ENCODE peak calls at places on chromosomes 2 and 18, in four cellular contexts. Z is ovary, F is fibroblast of lung, P is A673. M is an unnamed sample. For H3K9me3, the result is how much of the 10 kb centered on the place peaks cover.

GRCh38 chr2:117763806-117764205 is 50.7 kb upstream of the DDX18 start:
- DNase-seq in F (no peak), P (no peak), Z (no peak), M (no peak)

GRCh38 chr18:43627833-43628370 is 350.6 kb upstream of the SYT4 start:
- DNase-seq in F (no peak), P (peak), Z (no peak), M (no peak)

GRCh38 chr2:238786379-238786778 is 61.5 kb upstream of the TWIST2 start:
- DNase-seq in P (no peak), F (no peak), Z (no peak), M (no peak)

GRCh38 chr2:18630541-18630940 is 41.2 kb upstream of the NT5C1B start:
- DNase-seq in F (peak), Z (no peak), P (no peak), M (no peak)

GRCh38 chr2:33051586-33052385 is 105.0 kb downstream of the LTBP1 start:
- DNase-seq in P (peak), F (peak), Z (no peak), M (no peak)

GRCh38 chr2:24724111-24724775 is 68.9 kb downstream of the PTRHD1 start:
- DNase-seq in P (no peak), Z (no peak), F (no peak), M (no peak)

GRCh38 chr2:2575870-2576386 is 244.9 kb upstream of the MYT1L start:
- DNase-seq in Z (no peak), P (no peak), F (no peak), M (no peak)

GRCh38 chr2:19357383-19358241 is 811 bp downstream of the OSR1 start:
- DNase-seq in P (no peak), F (peak), Z (peak), M (peak)

GRCh38 chr2:101781730-101782426 is 84.4 kb downstream of the MAP4K4 start:
- DNase-seq in F (no peak), Z (no peak), P (no peak), M (no peak)

GRCh38 chr2:129906861-129907235 is 72.6 kb upstream of the RAB6C start:
- DNase-seq in F (no peak), Z (no peak), P (no peak), M (no peak)

GRCh38 chr2:141929331-141930252 is 201.2 kb downstream of the LRP1B start:
- DNase-seq in F (no peak), P (no peak), Z (no peak), M (no peak)

GRCh38 chr2:54569745-54570296 is 113.7 kb downstream of the SPTBN1 start:
- DNase-seq in P (no peak), F (no peak), Z (no peak), M (no peak)

GRCh38 chr2:202104286-202104870 is 31.3 kb downstream of the KIAA2012 start:
- DNase-seq in F (peak), Z (no peak), P (peak), M (no peak)

GRCh38 chr2:203891474-203891873 is 23.9 kb downstream of the CTLA4 start:
- DNase-seq in P (no peak), Z (no peak), F (no peak), M (peak)

GRCh38 chr2:111642576-111643327 is 241.2 kb downstream of the ANAPC1 start:
- DNase-seq in Z (no peak), F (no peak), P (no peak), M (no peak)

GRCh38 chr2:196808281-196808680 is 874 bp downstream of the C2orf66 start:
- DNase-seq in F (no peak), P (no peak), Z (no peak), M (no peak)

GRCh38 chr2:223523541-223523940 is 78.6 kb downstream of the SCG2 start:
- DNase-seq in P (peak), F (peak), Z (no peak), M (no peak)

GRCh38 chr2:140786585-140786984 is 1344.2 kb downstream of the LRP1B start:
- DNase-seq in Z (no peak), P (no peak), F (no peak), M (no peak)

GRCh38 chr2:150450765-150451164 is 36.7 kb downstream of the RND3 start:
- DNase-seq in Z (no peak), P (no peak), F (no peak), M (no peak)

GRCh38 chr2:229715895-229716507 is 1.6 kb upstream of the DNER start:
- DNase-seq in F (no peak), P (peak), Z (no peak), M (no peak)

GRCh38 chr2:121036226-121036692 is 248.7 kb downstream of the TFCP2L1 start:
- DNase-seq in P (no peak), Z (no peak), F (no peak), M (no peak)

GRCh38 chr18:78734614-78734945 is 245.0 kb upstream of the SALL3 start:
- DNase-seq in F (no peak), Z (no peak), P (no peak), M (no peak)

GRCh38 chr18:78735131-78736014 is 244.2 kb upstream of the SALL3 start:
- DNase-seq in P (no peak), Z (no peak), F (no peak), M (no peak)

GRCh38 chr18:78736015-78736690 is 243.5 kb upstream of the SALL3 start:
- DNase-seq in F (no peak), P (no peak), Z (no peak), M (no peak)

GRCh38 chr18:78732273-78733210 is 247.1 kb upstream of the SALL3 start:
- DNase-seq in P (no peak), F (no peak), Z (no peak), M (peak)

DNA sequence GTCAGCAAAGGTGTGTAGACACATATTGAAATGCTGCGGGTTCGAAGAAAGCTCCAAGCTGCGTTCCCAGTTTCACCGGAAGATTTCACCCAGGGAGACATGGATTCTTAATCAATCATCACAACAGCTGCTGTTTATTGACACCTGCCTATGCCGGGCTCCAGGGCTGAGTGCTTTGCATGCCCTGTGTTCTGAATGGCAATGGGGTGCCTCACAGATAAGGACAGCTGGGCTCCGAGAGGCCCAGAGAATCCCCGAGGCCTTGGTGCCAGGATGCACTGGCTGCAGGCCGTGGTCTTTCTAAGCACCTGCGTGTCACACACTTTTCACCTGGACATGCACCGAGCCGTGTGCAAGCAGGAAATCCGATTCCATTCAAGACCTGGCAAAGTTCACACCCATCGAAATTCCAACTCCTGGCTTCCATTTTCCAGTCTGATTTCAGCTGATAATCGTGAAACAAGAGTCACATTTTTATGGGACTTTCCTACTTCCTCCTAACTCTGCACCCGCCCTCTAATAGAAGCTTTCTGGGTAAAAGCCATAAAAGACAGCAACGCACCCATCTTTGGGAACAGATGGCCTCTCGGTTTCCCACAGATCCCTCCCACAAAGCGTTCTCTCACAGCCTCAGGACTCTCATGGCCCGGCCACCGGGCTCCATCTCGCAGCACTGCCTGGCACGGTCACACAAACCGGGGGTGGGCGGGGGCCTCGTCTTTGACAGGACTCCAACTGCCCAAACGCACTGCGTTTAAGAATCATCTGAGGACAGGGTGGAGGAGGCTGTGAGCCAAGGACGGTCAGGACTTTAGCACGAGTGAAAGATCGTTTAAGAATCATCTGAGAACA is 245.6 kb upstream of the SALL3 start:
- DNase-seq in P (no peak), Z (no peak), F (no peak), M (no peak)
- H3K9me3 ChIP-seq in P (under half), Z (under half), F (under half), M (under half)

DNA sequence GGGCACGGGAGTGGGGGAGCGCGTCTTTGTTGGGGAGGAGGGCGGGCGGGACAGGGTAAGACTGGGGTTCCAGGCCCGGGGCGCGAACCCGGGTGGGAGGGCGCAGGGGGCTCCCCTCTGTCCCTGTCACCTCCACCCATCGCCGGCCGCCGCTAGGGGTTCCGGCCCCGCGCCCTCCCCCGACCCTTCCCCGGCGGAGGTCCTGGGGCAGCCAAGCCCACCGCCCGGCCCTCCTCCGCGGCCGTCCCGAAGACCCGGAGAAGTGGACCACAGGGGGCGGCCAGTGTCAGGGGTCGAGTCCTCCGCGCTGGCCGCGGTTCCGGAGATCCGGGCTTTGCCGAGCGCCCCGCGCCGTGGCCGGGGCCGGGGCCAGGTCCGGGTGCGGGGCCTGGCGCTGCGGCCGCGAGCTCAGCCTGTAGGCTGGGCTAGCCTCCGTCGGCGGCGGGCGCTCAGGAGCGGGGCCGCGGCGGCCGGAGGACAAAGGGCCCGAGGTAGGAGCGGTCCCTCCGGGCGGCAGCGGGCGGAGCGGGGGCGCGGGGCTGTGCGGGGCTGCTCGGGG is 16.6 kb upstream of the E2F6 start:
- DNase-seq in Z (peak), F (no peak), P (no peak), M (no peak)
- H3K4me3 ChIP-seq in Z (peak), F (no peak), P (peak), M (peak)

GRCh38 chr2:155599834-155600233 is 732.7 kb downstream of the NR4A2 start:
- DNase-seq in Z (no peak), F (no peak), P (no peak), M (no peak)
- H3K9me3 ChIP-seq in Z (under half), F (under half), P (under half), M (under half)

GRCh38 chr2:209771474-209772292 is at the start of gene UNC80:
- DNase-seq in Z (peak), P (peak), F (peak), M (peak)
- H3K4me3 ChIP-seq in Z (no peak), P (peak), F (no peak), M (no peak)

GRCh38 chr2:156958374-156958773 is 299.1 kb upstream of the GALNT5 start:
- DNase-seq in P (no peak), Z (no peak), F (no peak), M (no peak)

GRCh38 chr2:156959481-156959880 is 298.0 kb upstream of the GALNT5 start:
- DNase-seq in F (no peak), P (no peak), Z (no peak), M (no peak)

GRCh38 chr2:156955701-156956100 is 301.8 kb upstream of the GALNT5 start:
- DNase-seq in F (no peak), Z (no peak), P (no peak), M (no peak)

DNA sequence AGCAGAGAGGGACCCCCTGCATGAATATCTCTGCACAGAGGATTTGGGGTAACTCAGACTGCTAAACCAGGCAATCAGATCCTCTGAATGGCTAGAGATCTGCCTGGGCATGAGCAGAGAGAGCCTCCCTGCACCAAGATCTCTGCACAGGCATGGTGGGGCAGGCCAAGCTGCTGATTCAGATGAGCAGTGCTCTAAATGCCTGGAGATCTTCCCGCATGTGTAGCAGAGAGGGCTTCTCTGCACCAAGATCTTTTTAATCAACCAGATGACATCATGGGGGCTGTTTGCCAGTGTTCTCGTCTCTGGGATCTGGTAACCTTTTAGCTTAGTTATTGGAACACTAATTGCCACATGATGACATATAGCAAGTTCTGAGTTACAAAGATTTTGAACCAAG is 301.3 kb upstream of the GALNT5 start:
- DNase-seq in F (no peak), Z (no peak), P (no peak), M (no peak)
- H3K9me3 ChIP-seq in F (under half), Z (under half), P (under half), M (under half)

GRCh38 chr2:27569398-27569797 is 13.4 kb upstream of the ZNF512 start:
- DNase-seq in P (no peak), Z (no peak), F (peak), M (no peak)
- H3K4me3 ChIP-seq in P (no peak), Z (no peak), F (no peak), M (no peak)

M was measured in tibial artery.